ENCODE peak calls at places on chromosomes 1 and 21, in four cellular contexts. Z, P, S and X are unnamed samples.

GRCh38 chr1:201329801-201330200 is 46.5 kb downstream of the PKP1 start:
- DNase-seq in Z (peak), P (peak), S (no peak), X (peak)

GRCh38 chr21:39388038-39388810 is 39.3 kb upstream of the HMGN1 start:
- DNase-seq in Z (peak), P (peak), S (peak), X (peak)

GRCh38 chr1:48677306-48678287 is 99.1 kb downstream of the BEND5 start:
- DNase-seq in Z (peak), P (peak), S (peak), X (no peak)

GRCh38 chr1:196723325-196724185 is 51.1 kb upstream of the CFHR3 start:
- DNase-seq in Z (no peak), P (no peak), S (no peak), X (no peak)

GRCh38 chr1:212305342-212305741 is 20.1 kb downstream of the PPP2R5A start:
- DNase-seq in Z (no peak), P (no peak), S (no peak), X (no peak)

GRCh38 chr1:84719477-84720274 is 29.4 kb upstream of the SSX2IP start:
- DNase-seq in Z (no peak), P (no peak), S (no peak), X (no peak)

GRCh38 chr1:16958475-16958874 is 21.9 kb downstream of the MFAP2 start:
- DNase-seq in Z (no peak), P (no peak), S (no peak), X (no peak)

GRCh38 chr21:17688912-17689874 is 76.5 kb upstream of the BTG3 start:
- DNase-seq in Z (no peak), P (peak), S (no peak), X (no peak)

GRCh38 chr1:94160811-94161210 is 39.9 kb upstream of the ABCA4 start:
- DNase-seq in Z (no peak), P (no peak), S (no peak), X (no peak)

GRCh38 chr1:225915538-225915991 is 8.5 kb downstream of the PYCR2 start:
- DNase-seq in Z (no peak), P (no peak), S (no peak), X (no peak)

GRCh38 chr1:18322353-18323032 is 158.2 kb upstream of the KLHDC7A start:
- DNase-seq in Z (no peak), P (no peak), S (no peak), X (no peak)
- TF ChIP-seq CTCF in Z (no peak), P (no peak), S (no peak), X (peak)

DNA sequence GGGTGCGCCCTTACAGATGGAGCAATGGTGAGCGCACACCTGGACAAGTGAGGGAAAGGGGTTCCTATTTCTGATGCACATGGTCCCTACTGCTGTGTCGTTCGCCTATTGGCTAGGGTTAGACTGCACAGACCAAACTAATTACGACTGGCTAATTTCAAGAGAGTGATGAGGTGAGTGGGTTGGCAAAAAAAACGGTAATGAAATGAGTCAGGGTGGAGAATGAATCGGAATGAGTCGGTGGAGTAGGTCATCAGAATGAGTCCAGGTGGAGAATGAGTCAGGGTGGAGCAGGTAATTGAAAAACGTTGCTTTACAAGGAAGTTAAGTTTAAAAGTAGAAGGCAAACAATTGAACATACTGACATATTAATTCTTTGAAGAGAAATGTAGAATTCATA is 79.8 kb downstream of the WDR4 start:
- DNase-seq in Z (no peak), P (no peak), S (no peak), X (no peak)
- TF ChIP-seq CTCF in Z (no peak), P (no peak), S (no peak), X (no peak)

GRCh38 chr1:230266456-230266855 is 159.7 kb downstream of the PGBD5 start:
- DNase-seq in Z (peak), P (peak), S (no peak), X (no peak)

GRCh38 chr1:230268371-230269170 is 157.6 kb downstream of the PGBD5 start:
- DNase-seq in Z (peak), P (peak), S (no peak), X (no peak)

GRCh38 chr1:230265200-230266115 is 160.7 kb downstream of the PGBD5 start:
- DNase-seq in Z (peak), P (peak), S (no peak), X (no peak)

GRCh38 chr1:230270185-230270939 is 155.8 kb downstream of the PGBD5 start:
- DNase-seq in Z (no peak), P (peak), S (no peak), X (no peak)

GRCh38 chr1:230267338-230268065 is 158.6 kb downstream of the PGBD5 start:
- DNase-seq in Z (peak), P (peak), S (no peak), X (no peak)
- TF ChIP-seq CTCF in Z (no peak), P (no peak), S (no peak), X (no peak)

GRCh38 chr1:164518692-164519332 is 40.2 kb upstream of the PBX1 start:
- DNase-seq in Z (no peak), P (no peak), S (no peak), X (no peak)
- TF ChIP-seq CTCF in Z (no peak), P (no peak), S (no peak), X (no peak)

GRCh38 chr1:92410706-92411105 is 76.0 kb downstream of the GFI1 start:
- DNase-seq in Z (no peak), P (no peak), S (no peak), X (no peak)
- TF ChIP-seq CTCF in Z (no peak), P (no peak), S (no peak), X (no peak)